ENCODE peak calls at places on chromosome 1, in ten cellular contexts. W, Q, Y, G, K, U, N, I, C and X are unnamed samples.

GRCh38 chr1:218971166-218971565 is 202.5 kb upstream of the LYPLAL1 start:
- DNase-seq in W (no peak), Q (no peak), Y (no peak), G (no peak), K (no peak), U (no peak), N (no peak), I (peak), C (no peak), X (no peak)

GRCh38 chr1:53551428-53551995 is 92.3 kb downstream of the DMRTB1 start:
- DNase-seq in W (peak), Q (peak), Y (peak), G (no peak), K (no peak), U (peak), N (no peak), I (no peak), C (no peak), X (no peak)

GRCh38 chr1:14945132-14946010 is 208.2 kb upstream of the TMEM51 start:
- DNase-seq in W (peak), Q (peak), Y (no peak), G (peak), K (peak), U (peak), N (no peak), I (peak), C (no peak), X (no peak)

GRCh38 chr1:207813513-207813881 is 61.6 kb downstream of the CD46 start:
- DNase-seq in W (no peak), Q (no peak), Y (no peak), G (no peak), K (no peak), U (no peak), N (no peak), I (no peak), C (no peak), X (no peak)

GRCh38 chr1:33045814-33046213 is 9.1 kb upstream of the AK2 start:
- DNase-seq in W (no peak), Q (no peak), Y (no peak), G (no peak), K (no peak), U (no peak), N (peak), I (no peak), C (no peak), X (no peak)

GRCh38 chr1:30270468-30270867 is 452.9 kb downstream of the MATN1 start:
- DNase-seq in W (no peak), Q (no peak), Y (no peak), G (no peak), K (no peak), U (no peak), N (no peak), I (no peak), C (no peak), X (no peak)

GRCh38 chr1:162690672-162691434 is 58.6 kb downstream of the DDR2 start:
- DNase-seq in W (peak), Q (peak), Y (no peak), G (peak), K (peak), U (no peak), N (peak), I (peak), C (peak), X (no peak)

GRCh38 chr1:46171872-46172271 is 3.0 kb upstream of the TSPAN1 start:
- DNase-seq in W (peak), Q (no peak), Y (peak), G (peak), K (peak), U (no peak), N (no peak), I (no peak), C (no peak), X (no peak)

GRCh38 chr1:183635112-183635605 is 424 bp downstream of the ARPC5 start:
- DNase-seq in W (peak), Q (peak), Y (peak), G (peak), K (no peak), U (peak), N (no peak), I (no peak), C (no peak), X (no peak)

GRCh38 chr1:57485643-57486042 is 61.8 kb upstream of the DAB1 start:
- DNase-seq in W (no peak), Q (no peak), Y (no peak), G (no peak), K (no peak), U (no peak), N (no peak), I (peak), C (no peak), X (no peak)

GRCh38 chr1:234972411-234973191 is 156.0 kb downstream of the TOMM20 start:
- DNase-seq in W (no peak), Q (no peak), Y (no peak), G (no peak), K (no peak), U (no peak), N (no peak), I (no peak), C (no peak), X (no peak)

GRCh38 chr1:164780863-164781262 is 221.9 kb downstream of the PBX1 start:
- DNase-seq in W (peak), Q (peak), Y (no peak), G (no peak), K (no peak), U (no peak), N (no peak), I (peak), C (no peak), X (peak)

GRCh38 chr1:212920246-212920645 is 30.1 kb upstream of the VASH2 start:
- DNase-seq in W (no peak), Q (no peak), Y (no peak), G (no peak), K (no peak), U (no peak), N (no peak), I (no peak), C (no peak), X (no peak)

GRCh38 chr1:156608981-156609380 is 7.7 kb upstream of the GPATCH4 start:
- DNase-seq in W (peak), Q (no peak), Y (no peak), G (peak), K (no peak), U (peak), N (peak), I (no peak), C (peak), X (no peak)

GRCh38 chr1:67135354-67135753 is 584 bp upstream of the C1orf141 start:
- DNase-seq in W (no peak), Q (no peak), Y (no peak), G (no peak), K (no peak), U (no peak), N (peak), I (peak), C (no peak), X (no peak)

GRCh38 chr1:54703471-54703870 is 12.2 kb upstream of the TTC4 start:
- DNase-seq in W (no peak), Q (no peak), Y (no peak), G (no peak), K (no peak), U (no peak), N (no peak), I (no peak), C (no peak), X (no peak)

GRCh38 chr1:35642472-35642955 is 1.2 kb upstream of the PSMB2 start:
- DNase-seq in W (no peak), Q (no peak), Y (no peak), G (peak), K (no peak), U (no peak), N (peak), I (no peak), C (peak), X (no peak)
- TF ChIP-seq CTCF in W (no peak), Q (no peak), Y (no peak), G (no peak), K (no peak), U (no peak), N (no peak), I (no peak), C (no peak), X (no peak)

GRCh38 chr1:201025571-201026002 is 2.1 kb upstream of the KIF21B start:
- DNase-seq in W (no peak), Q (no peak), Y (no peak), G (no peak), K (no peak), U (peak), N (peak), I (no peak), C (peak), X (peak)

GRCh38 chr1:201024251-201024998 is 911 bp upstream of the KIF21B start:
- DNase-seq in W (no peak), Q (no peak), Y (no peak), G (no peak), K (no peak), U (peak), N (peak), I (no peak), C (no peak), X (no peak)

GRCh38 chr1:201026234-201026633 is 2.7 kb upstream of the KIF21B start:
- DNase-seq in W (no peak), Q (no peak), Y (no peak), G (no peak), K (no peak), U (no peak), N (peak), I (no peak), C (no peak), X (no peak)

GRCh38 chr1:201028473-201028889 is 5.0 kb upstream of the KIF21B start:
- DNase-seq in W (peak), Q (no peak), Y (no peak), G (no peak), K (no peak), U (no peak), N (peak), I (peak), C (no peak), X (no peak)

DNA sequence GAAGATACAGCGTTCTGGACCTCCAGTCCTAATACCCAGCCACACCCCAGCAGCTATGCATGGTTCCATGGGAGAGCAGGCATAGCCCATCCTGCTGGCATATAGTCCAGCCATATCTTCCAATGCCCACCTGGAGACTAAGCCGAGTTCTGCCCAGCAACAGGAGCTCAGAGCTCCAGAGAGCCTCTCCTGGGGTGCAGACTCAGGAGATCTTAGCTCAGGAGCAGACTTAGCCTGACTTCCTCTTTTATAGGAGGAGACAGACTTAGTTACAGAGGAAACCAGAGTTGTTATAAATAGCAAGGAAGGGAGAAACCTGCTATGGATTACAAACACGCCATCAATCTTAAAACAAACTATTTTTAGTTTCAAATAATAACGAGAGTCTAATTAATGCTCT is 3.2 kb upstream of the KIF21B start:
- DNase-seq in W (no peak), Q (no peak), Y (no peak), G (no peak), K (no peak), U (no peak), N (peak), I (no peak), C (no peak), X (no peak)
- TF ChIP-seq CTCF in W (no peak), Q (no peak), Y (no peak), G (no peak), K (no peak), U (no peak), N (no peak), I (no peak), C (no peak), X (no peak)

GRCh38 chr1:236748471-236748870 is 46.6 kb upstream of the MTR start:
- DNase-seq in W (no peak), Q (no peak), Y (no peak), G (no peak), K (no peak), U (no peak), N (no peak), I (no peak), C (peak), X (no peak)
- TF ChIP-seq CTCF in W (no peak), Q (no peak), Y (no peak), G (peak), K (no peak), U (no peak), N (no peak), I (peak), C (no peak), X (no peak)

DNA sequence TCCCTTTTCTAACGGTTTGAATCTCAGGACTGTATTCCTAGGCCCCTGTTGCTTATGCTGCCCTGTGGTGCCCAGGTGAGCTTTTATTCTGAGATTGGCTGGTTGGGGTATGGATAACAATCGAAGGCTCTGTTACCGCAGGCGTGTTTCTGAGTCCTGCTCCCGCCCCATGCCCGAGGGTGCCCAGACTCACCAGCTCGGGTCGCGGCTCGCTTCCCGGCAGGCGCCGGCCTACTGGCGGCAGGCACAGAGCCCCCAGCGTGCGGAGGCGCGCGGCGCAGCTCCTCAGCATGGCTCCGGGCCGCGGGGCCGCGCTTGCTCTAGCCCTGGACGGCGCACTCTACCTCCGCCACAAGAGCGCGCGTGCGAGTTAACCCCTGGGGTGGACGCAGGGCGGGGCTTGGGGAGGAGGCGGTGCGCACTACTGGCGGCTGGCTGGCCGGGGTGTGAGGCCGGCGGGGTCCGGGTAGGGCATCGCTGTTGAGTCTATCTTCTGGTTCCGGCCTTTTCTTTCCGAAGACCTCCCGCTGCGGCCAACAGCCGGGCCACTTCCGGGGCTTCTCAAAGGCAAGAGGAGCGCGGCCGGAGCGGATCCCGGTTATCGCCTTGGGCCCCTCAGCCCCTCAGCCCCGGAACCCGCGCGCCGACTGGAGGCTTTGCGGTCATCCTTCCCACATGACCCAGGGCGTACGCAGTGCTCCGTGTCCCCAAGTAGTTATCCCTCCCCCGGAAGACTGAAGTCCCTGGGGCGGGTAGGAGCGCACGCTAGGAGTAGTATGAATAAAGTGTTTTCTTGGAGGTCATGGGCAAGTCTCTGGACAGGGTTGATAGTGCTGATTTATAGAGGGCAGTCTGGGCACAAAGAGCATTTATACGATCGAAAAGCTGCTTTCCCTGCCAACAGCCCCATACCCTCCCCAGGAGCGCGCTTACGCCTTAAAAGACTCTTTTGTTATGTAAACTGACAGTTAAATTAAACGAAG is at the start of gene THEM4:
- DNase-seq in W (peak), Q (peak), Y (peak), G (peak), K (peak), U (peak), N (peak), I (peak), C (peak), X (peak)
- TF ChIP-seq CTCF in W (no peak), Q (peak), Y (peak), G (no peak), K (peak), U (no peak), N (no peak), I (peak), C (peak), X (peak)

GRCh38 chr1:3442901-3443300 is 11.6 kb upstream of the ARHGEF16 start:
- DNase-seq in W (no peak), Q (no peak), Y (no peak), G (no peak), K (no peak), U (no peak), N (no peak), I (no peak), C (no peak), X (no peak)
- TF ChIP-seq CTCF in W (no peak), Q (no peak), Y (no peak), G (no peak), K (no peak), U (no peak), N (no peak), I (no peak), C (no peak), X (no peak)

GRCh38 chr1:9586147-9586766 is 2.5 kb upstream of the TMEM201 start:
- DNase-seq in W (no peak), Q (no peak), Y (no peak), G (no peak), K (no peak), U (no peak), N (no peak), I (no peak), C (no peak), X (no peak)

GRCh38 chr1:9590201-9590600 is 1.5 kb downstream of the TMEM201 start:
- DNase-seq in W (no peak), Q (no peak), Y (no peak), G (no peak), K (no peak), U (no peak), N (no peak), I (no peak), C (no peak), X (no peak)

GRCh38 chr1:9589719-9590157 is 1.0 kb downstream of the TMEM201 start:
- DNase-seq in W (no peak), Q (no peak), Y (no peak), G (no peak), K (no peak), U (no peak), N (peak), I (peak), C (peak), X (no peak)

GRCh38 chr1:9589144-9589718 is 520 bp downstream of the TMEM201 start:
- DNase-seq in W (peak), Q (no peak), Y (peak), G (peak), K (no peak), U (peak), N (peak), I (peak), C (no peak), X (no peak)

DNA sequence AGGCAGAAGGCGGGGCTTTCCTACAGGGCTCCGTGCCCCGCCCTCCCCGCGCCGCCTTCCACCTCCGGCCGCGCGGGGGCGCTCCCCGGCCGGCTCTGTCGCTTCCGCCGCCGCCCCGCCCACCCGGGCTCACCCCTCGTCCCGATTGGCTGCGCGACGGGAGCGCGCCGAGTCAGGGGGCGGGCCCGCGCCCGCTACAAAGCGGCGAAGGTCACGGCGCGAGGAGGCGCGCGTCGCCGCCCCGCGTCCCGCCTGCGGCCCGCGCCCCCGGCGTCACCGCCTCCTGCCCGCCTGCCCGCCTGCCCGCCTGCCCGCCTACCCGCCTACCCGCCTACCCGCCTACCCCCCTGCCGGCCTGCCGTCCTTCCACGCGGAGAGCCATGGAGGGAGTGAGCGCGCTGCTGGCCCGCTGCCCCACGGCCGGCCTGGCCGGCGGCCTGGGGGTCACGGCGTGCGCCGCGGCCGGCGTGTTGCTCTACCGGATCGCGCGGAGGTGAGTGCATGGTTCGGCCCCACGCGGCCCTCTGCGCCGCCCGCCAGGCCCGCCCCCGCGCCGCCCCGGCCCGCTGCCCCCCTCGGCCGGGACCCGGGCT is at the start of gene TMEM201:
- DNase-seq in W (peak), Q (peak), Y (peak), G (peak), K (peak), U (peak), N (peak), I (peak), C (peak), X (peak)
- TF ChIP-seq CTCF in W (peak), Q (peak), Y (peak), G (no peak), K (peak), U (peak), N (no peak), I (peak), C (peak), X (peak)

GRCh38 chr1:150006881-150007401 is 3.6 kb downstream of the OTUD7B start:
- DNase-seq in W (no peak), Q (no peak), Y (no peak), G (no peak), K (no peak), U (no peak), N (no peak), I (peak), C (no peak), X (no peak)

GRCh38 chr1:150009604-150010387 is 730 bp downstream of the OTUD7B start:
- DNase-seq in W (peak), Q (peak), Y (no peak), G (peak), K (peak), U (peak), N (peak), I (peak), C (peak), X (peak)

GRCh38 chr1:150012611-150013010 is 2.1 kb upstream of the OTUD7B start:
- DNase-seq in W (no peak), Q (no peak), Y (no peak), G (no peak), K (no peak), U (no peak), N (no peak), I (no peak), C (no peak), X (no peak)

GRCh38 chr1:150008699-150009098 is 1.8 kb downstream of the OTUD7B start:
- DNase-seq in W (peak), Q (no peak), Y (no peak), G (no peak), K (no peak), U (no peak), N (no peak), I (no peak), C (no peak), X (no peak)

GRCh38 chr1:150010388-150011115 is at the start of gene OTUD7B:
- DNase-seq in W (peak), Q (peak), Y (peak), G (peak), K (peak), U (peak), N (peak), I (peak), C (peak), X (no peak)
- TF ChIP-seq CTCF in W (no peak), Q (peak), Y (no peak), G (no peak), K (peak), U (no peak), N (no peak), I (no peak), C (no peak), X (no peak)

GRCh38 chr1:117025568-117025967 is 24.0 kb downstream of the CD101 start:
- DNase-seq in W (no peak), Q (no peak), Y (no peak), G (no peak), K (no peak), U (no peak), N (no peak), I (no peak), C (no peak), X (no peak)

GRCh38 chr1:117022089-117022488 is 20.5 kb downstream of the CD101 start:
- DNase-seq in W (no peak), Q (no peak), Y (no peak), G (no peak), K (no peak), U (no peak), N (no peak), I (no peak), C (no peak), X (no peak)

GRCh38 chr1:117030271-117030877 is 28.8 kb downstream of the CD101 start:
- DNase-seq in W (no peak), Q (no peak), Y (no peak), G (no peak), K (no peak), U (no peak), N (no peak), I (no peak), C (no peak), X (no peak)

GRCh38 chr1:117029690-117030089 is 28.1 kb downstream of the CD101 start:
- DNase-seq in W (no peak), Q (no peak), Y (no peak), G (no peak), K (no peak), U (no peak), N (no peak), I (no peak), C (no peak), X (no peak)

DNA sequence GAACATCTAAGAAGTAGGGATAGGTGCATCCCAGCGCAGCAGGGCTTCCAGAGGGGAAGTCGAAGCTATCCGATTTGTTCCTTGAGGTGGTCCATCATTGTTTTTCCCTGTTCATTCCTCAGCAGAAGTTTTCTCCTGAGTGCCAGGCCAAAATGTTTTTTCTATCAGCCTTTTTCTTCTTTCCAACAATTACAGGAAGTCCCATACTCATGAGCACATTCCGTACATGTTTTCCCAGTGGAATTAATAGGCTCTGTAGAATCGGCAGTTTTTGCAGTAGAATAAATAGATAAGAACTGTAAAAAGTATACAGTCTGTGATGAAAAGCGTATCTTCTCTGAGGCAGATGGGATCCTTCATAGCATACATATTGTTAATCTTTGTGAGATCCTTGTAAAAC is 24.8 kb downstream of the CD101 start:
- DNase-seq in W (no peak), Q (no peak), Y (no peak), G (no peak), K (no peak), U (no peak), N (no peak), I (peak), C (no peak), X (no peak)
- TF ChIP-seq CTCF in W (no peak), Q (no peak), Y (no peak), G (no peak), K (no peak), U (no peak), N (no peak), I (no peak), C (no peak), X (no peak)